ENCODE peak calls at places on chromosome 20, in four cellular contexts. R, A, T and P are unnamed samples.

GRCh38 chr20:63895886-63896135 is 885 bp downstream of the DNAJC5 start:
- DNase-seq in R (no peak), T (no peak), A (no peak), P (no peak)

GRCh38 chr20:4435210-4435609 is 286.5 kb upstream of the PRND start:
- DNase-seq in R (no peak), T (no peak), A (no peak), P (no peak)

GRCh38 chr20:16296933-16297332 is 276.3 kb downstream of the KIF16B start:
- DNase-seq in R (no peak), T (no peak), A (no peak), P (no peak)

GRCh38 chr20:34704177-34705007 is at the start of gene TP53INP2:
- DNase-seq in T (peak; percentile 93), A (peak; percentile 75), R (peak; percentile 74), P (peak; percentile 87)

GRCh38 chr20:51995038-51995437 is 192.7 kb upstream of the SALL4 start:
- DNase-seq in A (no peak), R (no peak), T (no peak), P (no peak)

GRCh38 chr20:21820688-21821087 is 115.2 kb downstream of the PAX1 start:
- DNase-seq in R (no peak), A (no peak), T (no peak), P (no peak)

GRCh38 chr20:41329435-41330342 is 10.9 kb upstream of the LPIN3 start:
- DNase-seq in R (peak; percentile 40), T (peak; percentile 22), A (peak; percentile 48), P (no peak)

GRCh38 chr20:11894072-11894471 is 23.6 kb upstream of the BTBD3 start:
- DNase-seq in T (no peak), R (no peak), A (no peak), P (no peak)

GRCh38 chr20:1893721-1894470 is 1.3 kb upstream of the SIRPA start:
- DNase-seq in R (no peak), A (no peak), T (no peak), P (no peak)

GRCh38 chr20:10487354-10488115 is 52.4 kb downstream of the SLX4IP start:
- DNase-seq in R (no peak), A (no peak), T (no peak), P (no peak)

GRCh38 chr20:23403721-23404120 is 17.6 kb downstream of the NAPB start:
- DNase-seq in R (no peak), T (no peak), A (no peak), P (no peak)

GRCh38 chr20:13231031-13231752 is 10.1 kb downstream of the ISM1 start:
- DNase-seq in A (peak; percentile 6), T (no peak), R (no peak), P (no peak)

GRCh38 chr20:44780226-44780625 is 30.1 kb downstream of the RIMS4 start:
- DNase-seq in T (no peak), A (peak; percentile 19), R (no peak), P (no peak)

GRCh38 chr20:52076164-52076563 is 115.4 kb downstream of the ZFP64 start:
- DNase-seq in R (no peak), T (no peak), A (no peak), P (no peak)

GRCh38 chr20:38125157-38126056 is 39.7 kb downstream of the TGM2 start:
- DNase-seq in T (no peak), A (no peak), R (no peak), P (peak; percentile 88)

GRCh38 chr20:63381781-63382431 is 20.8 kb upstream of the CHRNA4 start:
- DNase-seq in A (peak; percentile 17), R (no peak), T (peak; percentile 12), P (no peak)

GRCh38 chr20:34037121-34037520 is 43.4 kb downstream of the RALY start:
- DNase-seq in A (peak; percentile 29), T (no peak), R (peak; percentile 36), P (no peak)

GRCh38 chr20:59672576-59672975 is 68.2 kb downstream of the PHACTR3 start:
- DNase-seq in R (no peak), T (no peak), A (no peak), P (no peak)

GRCh38 chr20:31630187-31630790 is 7.4 kb upstream of the COX4I2 start:
- DNase-seq in R (no peak), A (no peak), T (no peak), P (no peak)

GRCh38 chr20:25227317-25227831 is 20.5 kb upstream of the PYGB start:
- DNase-seq in A (no peak), T (no peak), R (no peak), P (no peak)

GRCh38 chr20:59015812-59016711 is 3.2 kb upstream of the TUBB1 start:
- DNase-seq in R (no peak), T (no peak), A (no peak), P (no peak)

GRCh38 chr20:47355489-47356219 is 845 bp downstream of the ZMYND8 start:
- DNase-seq in T (no peak), A (no peak), R (no peak), P (no peak)

GRCh38 chr20:31859998-31860380 is 10.3 kb downstream of the DUSP15 start:
- DNase-seq in A (no peak), R (no peak), T (no peak), P (no peak)

GRCh38 chr20:45011108-45011526 is 44.8 kb downstream of the STK4 start:
- DNase-seq in R (no peak), A (peak; percentile 48), T (peak; percentile 25), P (no peak)

GRCh38 chr20:57389695-57390603 is 1.2 kb upstream of the RBM38 start:
- DNase-seq in T (peak; percentile 77), A (no peak), R (peak; percentile 56), P (no peak)

GRCh38 chr20:14576478-14576877 is 239.1 kb upstream of the FLRT3 start:
- DNase-seq in A (no peak), T (no peak), R (no peak), P (no peak)

GRCh38 chr20:58965270-58966064 is 15.6 kb upstream of the NELFCD start:
- DNase-seq in R (no peak), T (no peak), A (no peak), P (no peak)